ENCODE peak calls at places on chromosomes 12 and 14, in eight cellular contexts. S, U, V, W, P, N, B and O are unnamed samples.

GRCh38 chr14:25121342-25122129 is 71.6 kb upstream of the STXBP6 start:
- DNase-seq in V (no peak), P (no peak), N (no peak), W (no peak), B (no peak), S (peak; percentile 95), U (no peak), O (no peak)

GRCh38 chr12:81078469-81079196 is 754 bp downstream of the ACSS3 start:
- DNase-seq in U (no peak), P (no peak), V (no peak), B (no peak), S (peak; percentile 71), W (no peak), N (no peak), O (peak; percentile 9)

GRCh38 chr14:87810711-87811110 is 182.3 kb downstream of the GALC start:
- DNase-seq in U (no peak), B (no peak), V (no peak), N (no peak), P (no peak), W (no peak), S (no peak), O (no peak)

GRCh38 chr12:4448943-4449861 is 3.6 kb upstream of the FGF6 start:
- DNase-seq in P (no peak), V (no peak), U (no peak), S (no peak), W (no peak), N (no peak), B (no peak), O (no peak)

GRCh38 chr12:106308611-106309010 is 6.1 kb downstream of the TCP11L2 start:
- DNase-seq in V (no peak), N (no peak), S (no peak), U (no peak), B (no peak), P (no peak), W (no peak), O (no peak)

GRCh38 chr12:108580531-108580930 is 17.4 kb downstream of the TMEM119 start:
- DNase-seq in U (no peak), N (no peak), P (no peak), B (no peak), V (no peak), S (no peak), W (no peak), O (no peak)

GRCh38 chr12:125015680-125016310 is 22.4 kb downstream of the BRI3BP start:
- DNase-seq in N (no peak), P (no peak), V (no peak), B (no peak), U (no peak), W (no peak), S (no peak), O (no peak)

GRCh38 chr12:39404000-39404399 is 38.9 kb downstream of the KIF21A start:
- DNase-seq in V (no peak), B (no peak), N (no peak), P (no peak), W (no peak), S (no peak), U (no peak), O (no peak)

GRCh38 chr12:97960225-97960624 is 497.6 kb downstream of the RMST start:
- DNase-seq in P (no peak), B (no peak), S (no peak), V (no peak), W (no peak), U (no peak), N (no peak), O (no peak)

GRCh38 chr12:77102123-77102522 is 36.8 kb upstream of the E2F7 start:
- DNase-seq in N (no peak), V (no peak), U (no peak), S (no peak), P (no peak), B (no peak), W (no peak), O (no peak)

GRCh38 chr12:94760786-94761185 is 110.4 kb upstream of the TMCC3 start:
- DNase-seq in P (no peak), U (no peak), V (no peak), W (no peak), N (no peak), S (no peak), B (no peak), O (no peak)

GRCh38 chr14:26394114-26394855 is 203.5 kb downstream of the NOVA1 start:
- DNase-seq in U (no peak), B (no peak), S (peak; percentile 47), V (no peak), N (no peak), P (no peak), W (peak; percentile 9), O (no peak)

GRCh38 chr12:51689972-51690371 is 98.9 kb downstream of the SCN8A start:
- DNase-seq in S (no peak), B (no peak), N (no peak), V (no peak), U (no peak), W (no peak), P (no peak), O (no peak)

GRCh38 chr14:60775296-60775695 is 40.7 kb downstream of the MNAT1 start:
- DNase-seq in S (peak; percentile 64), B (no peak), N (no peak), U (no peak), V (no peak), P (no peak), W (no peak), O (no peak)

DNA sequence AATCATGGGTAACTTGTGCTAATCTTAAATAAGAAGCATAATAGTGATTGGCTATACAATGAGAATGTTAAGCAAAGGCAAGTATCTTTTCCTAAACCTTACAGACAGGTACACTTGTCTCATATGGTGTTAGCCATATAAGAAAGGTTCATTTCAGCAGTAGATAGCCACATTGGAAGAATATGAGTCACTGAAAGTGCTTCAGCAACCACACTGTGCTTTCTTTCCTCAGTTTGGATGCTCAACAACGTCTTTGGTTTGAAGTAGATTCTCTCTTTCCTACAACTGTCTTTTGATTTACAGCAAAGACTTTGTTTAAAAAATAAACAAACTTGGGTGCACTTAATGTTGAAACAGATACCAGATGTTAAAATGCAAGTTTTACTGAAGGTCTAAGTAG is 8.9 kb downstream of the DDHD1 start:
- DNase-seq in W (no peak), B (no peak), N (no peak), V (no peak), P (no peak), U (no peak), S (no peak), O (no peak)
- H3K4me3 ChIP-seq in W (no peak overlapping the region), B (no peak overlapping the region), N (no peak overlapping the region), V (no peak overlapping the region), P (no peak overlapping the region), U (no peak overlapping the region), S (no peak overlapping the region), O (no peak overlapping the region)

DNA sequence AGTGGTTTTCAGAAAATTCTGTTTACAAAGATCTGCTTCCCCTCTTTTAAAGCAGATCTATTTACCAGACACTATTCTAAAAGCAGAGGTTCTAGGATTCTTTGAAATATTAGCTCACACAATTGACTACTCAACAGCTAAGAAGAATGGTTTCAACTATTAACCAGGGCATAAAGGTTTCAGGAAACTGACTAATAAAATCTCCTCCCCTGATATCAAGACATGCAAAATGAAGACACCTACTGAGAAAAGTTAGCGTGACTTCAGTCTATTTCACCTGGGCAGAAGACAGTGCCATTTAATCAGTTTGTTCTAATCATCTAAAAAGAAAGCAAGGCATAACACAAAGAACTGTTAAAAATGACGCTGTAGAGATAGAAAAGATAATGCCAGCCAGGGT is 22.2 kb downstream of the DAD1 start:
- DNase-seq in W (no peak), U (no peak), V (no peak), N (no peak), S (no peak), B (no peak), P (no peak), O (no peak)
- H3K27ac ChIP-seq in W (no peak overlapping the region), U (peak overlapping the region; percentile 30), V (peak overlapping the region; percentile 63), N (peak overlapping the region; percentile 1), S (no peak overlapping the region), B (no peak overlapping the region), P (peak overlapping the region; percentile 14), O (no peak overlapping the region)

GRCh38 chr12:34388636-34389377 is 366.5 kb downstream of the ALG10 start:
- DNase-seq in U (no peak), N (no peak), S (no peak), B (peak; percentile 38), V (peak; percentile 23), W (no peak), P (peak; percentile 30), O (no peak)
- H3K9me3 ChIP-seq in U (no peaks in the 10 kb centered on the region), N (no peaks in the 10 kb centered on the region), S (no peaks in the 10 kb centered on the region), B (peaks cover 4% of the 10 kb centered on the region), V (no peaks in the 10 kb centered on the region), W (no peaks in the 10 kb centered on the region), P (no peaks in the 10 kb centered on the region), O (peaks cover 17% of the 10 kb centered on the region)

DNA sequence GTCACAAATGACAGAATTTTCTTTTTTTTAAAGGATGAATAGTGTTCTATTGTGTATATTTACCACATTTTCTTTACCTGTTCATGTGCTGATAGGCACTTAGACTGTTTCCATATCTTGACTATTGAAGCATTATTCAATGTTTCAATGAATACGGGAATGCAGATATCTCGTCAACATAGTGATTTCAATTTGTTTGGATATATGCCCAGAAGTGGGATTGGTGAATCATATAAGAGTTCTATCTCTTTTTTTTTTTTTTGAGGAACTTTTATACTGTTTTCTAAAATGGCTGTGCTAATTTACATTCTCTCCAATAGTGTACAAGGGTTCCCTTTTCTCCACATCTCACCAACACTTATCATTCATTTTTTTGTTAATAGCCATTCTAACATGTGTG is 97.9 kb upstream of the FAR2 start:
- DNase-seq in S (peak; percentile 21), N (no peak), P (no peak), W (no peak), V (no peak), B (no peak), U (no peak), O (no peak)
- H3K4me3 ChIP-seq in S (no peak overlapping the region), N (no peak overlapping the region), P (no peak overlapping the region), W (no peak overlapping the region), V (no peak overlapping the region), B (no peak overlapping the region), U (no peak overlapping the region), O (no peak overlapping the region)